ENCODE peak calls at places on chromosomes 4 and X, in ten cellular contexts. G is GM12878, D is tibial artery, V is suprapubic skin, K is transverse colon, B is ovary, F is tibial nerve, L is heart left ventricle, N is WERI-Rb-1, T is pancreas. U is an unnamed sample. For H3K9me3, the result is how much of the 10 kb centered on the place peaks cover.

GRCh38 chr4:166091914-166092510 is 219.0 kb downstream of the TLL1 start:
- DNase-seq in G (no peak), D (no peak), V (no peak), K (no peak), B (no peak), F (no peak), L (no peak), N (no peak), T (no peak), U (no peak)

GRCh38 chrX:34868633-34869032 is 74.0 kb upstream of the FAM47B start:
- DNase-seq in G (no peak), D (no peak), V (no peak), K (no peak), B (no peak), F (no peak), L (no peak), N (no peak), T (no peak), U (no peak)

GRCh38 chr4:20313237-20314030 is 61.7 kb downstream of the SLIT2 start:
- DNase-seq in G (peak), D (no peak), V (no peak), K (peak), B (no peak), F (no peak), L (no peak), N (peak), T (peak), U (no peak)

GRCh38 chrX:78019586-78020483 is 50.4 kb upstream of the PGAM4 start:
- DNase-seq in G (no peak), D (no peak), V (no peak), K (no peak), B (no peak), F (no peak), L (no peak), N (no peak), T (no peak), U (no peak)

GRCh38 chr4:53582194-53582593 is 9.1 kb downstream of the LNX1 start:
- DNase-seq in G (no peak), D (no peak), V (no peak), K (no peak), B (no peak), F (no peak), L (no peak), N (no peak), T (no peak), U (no peak)

GRCh38 chrX:109716431-109717028 is 16.5 kb downstream of the ACSL4 start:
- DNase-seq in G (no peak), D (no peak), V (no peak), K (no peak), B (no peak), F (no peak), L (no peak), N (no peak), T (no peak), U (no peak)

GRCh38 chrX:120749141-120749846 is 119.4 kb upstream of the C1GALT1C1 start:
- DNase-seq in G (no peak), D (no peak), V (no peak), K (peak), B (no peak), F (no peak), L (no peak), N (no peak), T (no peak), U (no peak)

GRCh38 chr4:14111730-14112171 is 484.2 kb upstream of the BOD1L1 start:
- DNase-seq in G (no peak), D (no peak), V (no peak), K (no peak), B (no peak), F (no peak), L (no peak), N (no peak), T (no peak), U (no peak)

GRCh38 chrX:1385824-1386223 is 6.1 kb downstream of the SLC25A6 start:
- DNase-seq in G (no peak), D (peak), V (no peak), K (no peak), B (no peak), F (no peak), L (no peak), N (no peak), T (peak), U (peak)

GRCh38 chr4:127141857-127142256 is 490.9 kb upstream of the INTU start:
- DNase-seq in G (no peak), D (no peak), V (no peak), K (no peak), B (no peak), F (no peak), L (no peak), N (no peak), T (no peak), U (peak)

GRCh38 chr4:20403846-20404245 is 152.1 kb downstream of the SLIT2 start:
- DNase-seq in G (no peak), D (no peak), V (no peak), K (no peak), B (no peak), F (no peak), L (no peak), N (no peak), T (no peak), U (no peak)

GRCh38 chr4:98555798-98556445 is 102.5 kb downstream of the TSPAN5 start:
- DNase-seq in G (no peak), D (no peak), V (no peak), K (no peak), B (no peak), F (no peak), L (no peak), N (no peak), T (no peak), U (no peak)

GRCh38 chr4:122542411-122543236 is 78.2 kb downstream of the IL21 start:
- DNase-seq in G (peak), D (no peak), V (no peak), K (no peak), B (no peak), F (no peak), L (no peak), N (no peak), T (no peak), U (no peak)

GRCh38 chr4:163245044-163245443 is 78.4 kb upstream of the NAF1 start:
- DNase-seq in G (no peak), D (no peak), V (no peak), K (no peak), B (no peak), F (no peak), L (no peak), N (no peak), T (no peak), U (no peak)

GRCh38 chr4:175504316-175504715 is 307.7 kb downstream of the GPM6A start:
- DNase-seq in G (no peak), D (no peak), V (no peak), K (no peak), B (no peak), F (no peak), L (no peak), N (no peak), T (no peak), U (no peak)

DNA sequence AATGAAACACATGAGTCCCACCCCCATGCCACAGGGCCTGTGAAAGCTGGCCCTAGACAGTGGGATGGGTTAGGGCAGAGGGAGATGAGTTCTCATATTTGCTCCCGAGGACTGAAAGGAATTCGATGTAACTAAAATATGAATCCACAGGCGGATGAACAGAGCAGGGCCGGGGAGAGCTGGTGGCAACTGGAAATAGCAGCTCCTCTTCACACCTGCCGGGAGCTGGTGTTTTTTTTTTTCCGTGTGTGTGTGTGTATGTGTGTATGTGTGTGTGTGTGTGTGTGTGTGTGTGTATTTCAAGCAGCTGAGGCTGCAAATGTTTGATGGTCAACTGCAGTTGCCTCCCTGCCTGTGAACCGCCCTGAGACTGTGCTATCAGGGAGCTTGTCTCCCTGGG is 115.1 kb upstream of the PSAPL1 start:
- DNase-seq in G (no peak), D (no peak), V (no peak), K (no peak), B (no peak), F (no peak), L (no peak), N (no peak), T (no peak), U (no peak)
- H3K9me3 ChIP-seq in G (under half), D (under half), V (under half), K (under half), B (under half), F (under half), L (under half), N (under half), T (under half), U (under half)

GRCh38 chr4:1356181-1356998 is 9.4 kb downstream of the UVSSA start:
- DNase-seq in G (no peak), D (no peak), V (no peak), K (peak), B (peak), F (no peak), L (peak), N (peak), T (peak), U (no peak)
- TF ChIP-seq CTCF in G (peak), D (peak), V (peak), K (peak), B (peak), F (peak), L (peak), N (peak), T (peak), U (peak)

DNA sequence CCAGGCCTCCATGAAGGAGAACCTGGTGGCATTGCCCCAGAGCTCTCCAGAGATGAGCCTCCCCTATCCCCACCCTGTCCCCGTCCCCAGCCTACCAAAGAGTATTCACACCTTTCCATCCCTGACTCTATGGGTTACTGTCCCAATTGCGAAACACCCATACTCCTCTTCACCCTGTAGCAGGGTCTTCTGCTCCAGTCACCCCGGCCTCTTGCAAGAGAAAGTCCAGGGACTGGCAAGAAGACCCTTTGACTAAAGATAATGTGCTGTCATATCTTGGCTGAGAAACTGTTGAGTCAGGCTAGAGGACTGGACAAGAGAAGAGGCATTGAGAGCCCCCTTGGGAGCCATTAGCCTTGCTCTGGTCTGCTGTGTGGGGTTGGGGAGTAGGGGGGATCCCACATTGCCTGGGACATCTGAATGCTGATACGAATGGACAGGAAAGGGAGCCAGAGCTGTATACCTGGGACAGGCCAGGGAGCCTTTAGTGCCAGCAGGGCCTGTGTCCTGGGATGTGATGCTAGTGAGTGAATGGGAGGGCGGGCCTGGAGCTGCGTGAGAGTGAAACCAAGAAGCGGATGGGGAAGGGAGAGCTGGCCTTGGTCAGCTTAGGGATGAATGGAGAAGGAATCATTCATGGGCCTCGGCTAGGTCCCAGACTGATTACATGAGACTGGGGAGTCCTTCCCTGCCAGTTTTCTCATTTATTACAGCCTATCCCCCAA is 27.1 kb downstream of the NALF2 start:
- DNase-seq in G (no peak), D (no peak), V (no peak), K (no peak), B (no peak), F (no peak), L (no peak), N (no peak), T (no peak), U (no peak)
- H3K9me3 ChIP-seq in G (under half), D (under half), V (under half), K (under half), B (under half), F (under half), L (under half), N (under half), T (under half), U (under half)

DNA sequence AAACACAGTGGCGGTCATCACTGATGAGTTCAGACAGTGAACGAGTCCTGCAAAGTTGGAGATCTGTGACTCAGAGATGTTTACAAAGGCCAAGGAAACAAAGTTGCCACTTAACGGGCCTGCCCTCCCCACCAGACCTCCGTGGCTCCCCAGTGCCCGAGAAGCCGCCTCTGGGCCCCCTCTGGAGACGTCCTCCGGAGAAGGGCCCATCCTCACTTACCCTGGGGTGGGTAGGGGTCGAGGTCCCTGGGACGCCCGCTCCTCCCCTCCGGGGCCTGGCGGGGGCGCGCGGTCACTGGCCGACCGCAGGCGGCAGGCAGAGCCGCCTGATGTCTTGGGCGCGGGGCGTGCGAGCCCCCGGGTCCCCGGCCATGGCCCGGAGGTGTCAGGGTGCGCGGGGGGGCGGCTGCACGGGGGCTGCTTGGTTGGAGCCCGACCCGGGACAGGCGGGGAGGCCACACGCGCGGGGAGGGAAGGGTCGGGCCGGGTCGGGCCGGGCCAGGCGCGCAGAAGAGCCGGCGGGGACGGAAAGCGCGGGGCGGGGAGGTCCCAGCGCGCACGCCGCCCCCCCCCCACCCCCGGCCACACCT is 590 bp downstream of the DHRSX start:
- DNase-seq in G (no peak), D (peak), V (no peak), K (peak), B (peak), F (no peak), L (no peak), N (peak), T (peak), U (peak)
- TF ChIP-seq CTCF in G (peak), D (no peak), V (no peak), K (no peak), B (no peak), F (peak), L (no peak), N (peak), T (no peak), U (no peak)

GRCh38 chrX:47976254-47977151 is 27.3 kb downstream of the ZNF182 start:
- DNase-seq in G (no peak), D (no peak), V (no peak), K (no peak), B (no peak), F (no peak), L (no peak), N (no peak), T (no peak), U (no peak)
- H3K9me3 ChIP-seq in G (under half), D (half or more), V (under half), K (under half), B (under half), F (half or more), L (under half), N (under half), T (under half), U (under half)

GRCh38 chr4:81472249-81473085 is 760 bp upstream of the RASGEF1B start:
- DNase-seq in G (peak), D (peak), V (no peak), K (peak), B (peak), F (no peak), L (peak), N (peak), T (no peak), U (no peak)
- TF ChIP-seq CTCF in G (peak), D (peak), V (peak), K (peak), B (no peak), F (peak), L (no peak), N (peak), T (peak), U (peak)

DNA sequence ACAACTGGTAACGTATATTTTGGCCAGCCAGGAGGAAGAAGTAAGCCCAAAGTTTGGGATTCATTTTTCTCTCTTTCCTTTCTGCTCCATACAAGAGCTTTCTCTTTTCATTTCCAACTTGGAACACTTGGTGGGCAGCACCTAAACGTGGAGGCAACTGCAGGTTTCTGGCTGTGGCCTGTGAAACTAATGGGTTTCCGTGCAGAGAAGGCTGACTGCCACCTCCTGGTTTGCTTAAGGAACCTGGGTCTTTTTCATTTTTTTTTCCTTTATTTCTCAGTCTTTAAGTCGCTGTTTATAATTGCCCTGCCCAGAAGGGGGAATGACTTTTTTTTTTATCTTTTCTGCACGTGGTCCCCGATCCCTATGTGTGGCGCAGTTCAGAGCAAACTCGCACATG is 15.4 kb downstream of the ZNF718 start:
- DNase-seq in G (no peak), D (no peak), V (no peak), K (no peak), B (no peak), F (no peak), L (no peak), N (no peak), T (no peak), U (no peak)
- H3K9me3 ChIP-seq in G (half or more), D (under half), V (under half), K (half or more), B (under half), F (half or more), L (half or more), N (under half), T (under half), U (under half)

DNA sequence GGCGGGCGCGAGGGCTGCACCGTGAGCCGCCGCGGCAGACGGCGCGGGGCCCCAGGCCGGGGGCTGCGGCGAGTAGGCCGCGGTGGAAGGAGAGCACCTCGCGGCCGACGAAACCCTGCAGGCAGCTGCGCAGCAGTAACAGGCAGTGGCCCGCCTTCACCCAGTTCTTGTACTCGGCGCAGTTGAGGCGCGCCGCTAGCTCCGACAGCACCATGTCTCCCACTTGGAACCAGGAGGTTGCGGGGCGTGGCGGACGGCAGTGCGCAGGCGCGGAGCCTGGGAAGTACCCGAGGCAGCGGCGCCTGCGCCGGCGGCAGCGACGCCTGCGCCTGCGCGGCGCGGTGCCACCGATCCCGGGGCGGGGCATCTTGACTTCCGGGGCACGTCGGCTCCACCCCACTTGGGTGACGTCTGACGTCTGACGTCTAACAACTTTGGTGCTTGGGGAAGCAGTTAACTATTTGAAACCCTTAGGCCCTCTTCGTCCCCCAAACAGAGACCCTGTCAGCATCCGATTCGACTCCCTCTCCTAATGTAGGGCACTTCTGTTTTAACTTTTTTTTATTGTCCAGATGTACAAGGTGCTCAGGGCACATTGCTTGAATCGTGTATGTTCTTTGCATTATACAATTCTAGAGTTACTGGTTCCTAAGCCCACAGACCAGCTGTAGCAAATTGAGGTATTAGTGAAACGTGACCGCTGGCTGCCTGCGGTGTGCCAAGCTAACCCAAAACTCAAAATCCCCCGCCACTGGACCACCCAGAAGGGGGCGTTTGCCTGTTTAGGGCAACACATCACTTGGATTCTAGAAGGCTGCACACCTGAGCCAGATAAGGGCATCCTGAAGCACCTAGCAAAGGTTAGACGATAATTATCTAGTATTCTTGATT is at the start of gene CXorf38:
- DNase-seq in G (peak), D (peak), V (peak), K (peak), B (peak), F (peak), L (peak), N (peak), T (peak), U (peak)
- TF ChIP-seq CTCF in G (no peak), D (no peak), V (no peak), K (no peak), B (no peak), F (no peak), L (no peak), N (peak), T (no peak), U (no peak)

U was measured in gastrocnemius medialis.